ENCODE peak calls at places on chromosomes 11 and 22, in seven cellular contexts. I is transverse colon, E is stomach, Y is spleen, U is endothelial cell of umbilical vein, R is suprapubic skin, P is sigmoid colon. F is an unnamed sample. For H3K4me1, the result is how much of the 10 kb centered on the place peaks cover.

GRCh38 chr22:49797706-49798105 is 30.0 kb downstream of the BRD1 start:
- DNase-seq in I (no peak), E (no peak), Y (no peak), U (no peak), R (no peak), P (no peak), F (no peak)

GRCh38 chr22:35299217-35299716 is 427 bp upstream of the TOM1 start:
- DNase-seq in I (no peak), E (no peak), Y (no peak), U (no peak), R (no peak), P (no peak), F (no peak)

GRCh38 chr11:120413480-120413879 is 77.3 kb downstream of the ARHGEF12 start:
- DNase-seq in I (no peak), E (no peak), Y (no peak), U (no peak), R (no peak), P (no peak), F (no peak)

GRCh38 chr11:1174441-1175370 is 17.0 kb downstream of the MUC5AC start:
- DNase-seq in I (no peak), E (no peak), Y (no peak), U (no peak), R (no peak), P (no peak), F (no peak)

GRCh38 chr11:79809487-79809886 is 368.7 kb upstream of the TENM4 start:
- DNase-seq in I (no peak), E (no peak), Y (no peak), U (no peak), R (no peak), P (no peak), F (no peak)

GRCh38 chr11:60953781-60954180 is 1.8 kb upstream of the SLC15A3 start:
- DNase-seq in I (no peak), E (no peak), Y (peak), U (peak), R (no peak), P (no peak), F (no peak)

GRCh38 chr11:59523541-59523940 is 12.2 kb downstream of the OR4D9 start:
- DNase-seq in I (no peak), E (no peak), Y (no peak), U (no peak), R (no peak), P (no peak), F (no peak)

GRCh38 chr11:61645179-61645868 is 34.9 kb upstream of the DAGLA start:
- DNase-seq in I (no peak), E (no peak), Y (no peak), U (no peak), R (no peak), P (no peak), F (no peak)

GRCh38 chr11:8084352-8084751 is 3.3 kb downstream of the TUB start:
- DNase-seq in I (no peak), E (no peak), Y (peak), U (no peak), R (no peak), P (no peak), F (no peak)

GRCh38 chr22:50010676-50011446 is 1.7 kb downstream of the IL17REL start:
- DNase-seq in I (peak), E (no peak), Y (no peak), U (no peak), R (no peak), P (peak), F (no peak)

GRCh38 chr11:31863170-31863929 is 52.2 kb upstream of the PAX6 start:
- DNase-seq in I (no peak), E (no peak), Y (no peak), U (no peak), R (no peak), P (no peak), F (no peak)

GRCh38 chr11:65503606-65503922 is 4.7 kb downstream of the MALAT1 start:
- DNase-seq in I (no peak), E (no peak), Y (no peak), U (no peak), R (no peak), P (no peak), F (no peak)

GRCh38 chr11:65502852-65503603 is 4.2 kb downstream of the MALAT1 start:
- DNase-seq in I (no peak), E (no peak), Y (no peak), U (peak), R (no peak), P (peak), F (no peak)

GRCh38 chr11:65501005-65501529 is 2.2 kb downstream of the MALAT1 start:
- DNase-seq in I (no peak), E (no peak), Y (no peak), U (no peak), R (no peak), P (no peak), F (no peak)

GRCh38 chr11:65501530-65502273 is 2.9 kb downstream of the MALAT1 start:
- DNase-seq in I (no peak), E (no peak), Y (no peak), U (peak), R (no peak), P (peak), F (no peak)

GRCh38 chr11:65502274-65502851 is 3.5 kb downstream of the MALAT1 start:
- DNase-seq in I (no peak), E (no peak), Y (no peak), U (peak), R (no peak), P (no peak), F (no peak)
- TF ChIP-seq POLR2AphosphoS5 in I (no peak), E (no peak), Y (no peak), U (no peak), R (no peak), P (no peak), F (no peak)

GRCh38 chr22:45526768-45527360 is 24.2 kb downstream of the FBLN1 start:
- DNase-seq in I (no peak), E (no peak), Y (no peak), U (no peak), R (no peak), P (peak), F (peak)
- H3K4me1 ChIP-seq in I (under half), E (under half), Y (under half), U (under half), R (half or more), P (under half), F (under half)

GRCh38 chr11:123064268-123064657 is 2.3 kb upstream of the HSPA8 start:
- DNase-seq in I (no peak), E (no peak), Y (no peak), U (no peak), R (no peak), P (no peak), F (no peak)
- TF ChIP-seq POLR2A in I (no peak), E (no peak), Y (no peak), U (no peak), R (no peak), P (no peak), F (no peak)

GRCh38 chr11:72776117-72776843 is 17.6 kb downstream of the STARD10 start:
- DNase-seq in I (peak), E (peak), Y (no peak), U (no peak), R (no peak), P (no peak), F (no peak)
- TF ChIP-seq POLR2AphosphoS5 in I (no peak), E (peak), Y (no peak), U (no peak), R (no peak), P (no peak), F (no peak)

GRCh38 chr11:65432686-65433582 is 10.3 kb downstream of the NEAT1 start:
- DNase-seq in I (peak), E (no peak), Y (no peak), U (peak), R (no peak), P (no peak), F (no peak)
- H3K4me1 ChIP-seq in I (under half), E (half or more), Y (half or more), U (under half), R (half or more), P (half or more), F (half or more)

F was measured in esophagus muscularis mucosa.